ENCODE peak calls at places on chromosomes 13 and 19, in eight cellular contexts. R is tibial artery, X is AG09309, N is BE2C, E is endodermal cell, W is ovary, G is breast epithelium, L is transverse colon. F is an unnamed sample.
A peak's percentile ranks its signal among the peaks of the same experiment; 100 is the strongest.

GRCh38 chr13:113980489-113981064 is 6.7 kb upstream of the C13orf46 start:
- DNase-seq in R (peak; percentile 44), X (no peak), N (no peak), E (no peak), W (no peak), G (no peak), L (no peak), F (no peak)

GRCh38 chr13:79481685-79482052 is 714 bp downstream of the NDFIP2 start:
- DNase-seq in R (no peak), X (no peak), N (no peak), E (no peak), W (no peak), G (peak; percentile 19), L (peak; percentile 44), F (no peak)

GRCh38 chr13:41587490-41587889 is 130.1 kb downstream of the RGCC start:
- DNase-seq in R (no peak), X (no peak), N (peak; percentile 12), E (peak; percentile 76), W (no peak), G (no peak), L (no peak), F (no peak)

GRCh38 chr19:51439021-51439465 is 19.2 kb downstream of the SIGLEC8 start:
- DNase-seq in R (no peak), X (no peak), N (no peak), E (peak; percentile 54), W (no peak), G (no peak), L (no peak), F (no peak)

GRCh38 chr13:39699274-39699673 is 43.8 kb downstream of the COG6 start:
- DNase-seq in R (no peak), X (no peak), N (no peak), E (no peak), W (no peak), G (no peak), L (no peak), F (no peak)

GRCh38 chr13:110323172-110323851 is 16.2 kb downstream of the COL4A2 start:
- DNase-seq in R (peak; percentile 64), X (no peak), N (no peak), E (peak; percentile 71), W (no peak), G (no peak), L (no peak), F (no peak)

GRCh38 chr13:33140161-33140560 is 123.9 kb downstream of the KL start:
- DNase-seq in R (no peak), X (no peak), N (no peak), E (no peak), W (no peak), G (no peak), L (no peak), F (no peak)

GRCh38 chr19:16969127-16969526 is 57.5 kb downstream of the CPAMD8 start:
- DNase-seq in R (no peak), X (no peak), N (peak; percentile 32), E (no peak), W (no peak), G (peak; percentile 21), L (no peak), F (no peak)

GRCh38 chr13:73090116-73090811 is 31.5 kb downstream of the KLF5 start:
- DNase-seq in R (no peak), X (peak; percentile 46), N (peak; percentile 43), E (peak; percentile 84), W (no peak), G (peak; percentile 35), L (peak; percentile 72), F (peak; percentile 19)

GRCh38 chr19:38401148-38401547 is 1.7 kb upstream of the FAM98C start:
- DNase-seq in R (no peak), X (no peak), N (no peak), E (no peak), W (no peak), G (no peak), L (no peak), F (no peak)

GRCh38 chr19:44986389-44986788 is 14.9 kb upstream of the RELB start:
- DNase-seq in R (no peak), X (no peak), N (no peak), E (no peak), W (no peak), G (no peak), L (no peak), F (no peak)

GRCh38 chr19:23822735-23823134 is 64.0 kb upstream of the ZNF681 start:
- DNase-seq in R (no peak), X (no peak), N (no peak), E (no peak), W (no peak), G (peak; percentile 26), L (no peak), F (no peak)

GRCh38 chr19:45637890-45638667 is 1.1 kb downstream of the EML2 start:
- DNase-seq in R (no peak), X (no peak), N (no peak), E (peak; percentile 77), W (no peak), G (no peak), L (peak; percentile 63), F (no peak)

GRCh38 chr13:110907951-110908898 is 6.6 kb downstream of the ANKRD10 start:
- DNase-seq in R (no peak), X (no peak), N (no peak), E (peak; percentile 82), W (no peak), G (peak; percentile 91), L (peak; percentile 78), F (no peak)

GRCh38 chr19:12784394-12784870 is 6.9 kb upstream of the JUNB start:
- DNase-seq in R (no peak), X (no peak), N (no peak), E (no peak), W (no peak), G (no peak), L (no peak), F (no peak)
- H3K4me3 ChIP-seq in R (no peak overlapping the region), X (no peak overlapping the region), N (no peak overlapping the region), E (no peak overlapping the region), W (no peak overlapping the region), G (no peak overlapping the region), L (no peak overlapping the region), F (no peak overlapping the region)

DNA sequence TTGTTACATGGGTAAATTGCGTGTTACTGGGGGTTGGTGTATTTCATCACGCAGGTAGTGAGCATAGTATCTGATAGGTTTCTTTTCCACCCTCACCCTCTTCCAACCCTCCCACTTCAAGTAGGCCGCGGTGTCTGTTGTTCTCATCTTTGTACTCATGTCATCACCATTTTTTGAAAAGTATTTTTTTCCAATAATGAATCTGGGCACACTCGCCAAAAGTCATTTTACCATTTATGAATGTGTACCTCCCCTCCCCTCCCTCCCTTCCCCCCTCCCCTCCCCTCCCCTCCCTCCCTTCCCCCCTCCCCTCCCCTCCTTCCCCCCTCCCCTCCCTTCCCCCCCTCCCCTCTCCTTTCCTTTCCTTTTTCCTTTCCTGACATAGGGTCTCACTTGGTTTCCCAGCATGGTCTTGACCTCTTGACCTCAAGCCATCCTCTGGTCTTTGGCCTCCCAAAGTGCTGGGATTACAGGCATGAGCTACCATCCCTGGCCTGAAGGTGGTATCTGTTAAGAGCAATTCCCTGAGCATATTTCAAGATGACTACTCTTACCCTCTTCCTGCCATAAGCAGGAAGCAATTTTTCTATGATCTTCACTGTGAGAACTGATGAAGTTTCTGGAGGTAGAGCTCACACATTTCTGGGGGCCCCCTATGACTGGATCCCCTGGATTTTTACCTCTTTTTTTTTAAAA is 15.7 kb downstream of the ZNF627 start:
- DNase-seq in R (no peak), X (no peak), N (no peak), E (no peak), W (no peak), G (no peak), L (no peak), F (no peak)
- TF ChIP-seq CTCF in R (no peak), X (no peak), N (no peak), E (peak; percentile 25), W (no peak), G (no peak), L (no peak), F (no peak)

GRCh38 chr19:8332976-8333770 is 9.9 kb downstream of the KANK3 start:
- DNase-seq in R (no peak), X (no peak), N (no peak), E (peak; percentile 68), W (no peak), G (no peak), L (no peak), F (no peak)
- H3K4me3 ChIP-seq in R (no peak overlapping the region), X (no peak overlapping the region), N (no peak overlapping the region), E (peak overlapping the region; percentile 60), W (no peak overlapping the region), G (no peak overlapping the region), L (no peak overlapping the region), F (no peak overlapping the region)

DNA sequence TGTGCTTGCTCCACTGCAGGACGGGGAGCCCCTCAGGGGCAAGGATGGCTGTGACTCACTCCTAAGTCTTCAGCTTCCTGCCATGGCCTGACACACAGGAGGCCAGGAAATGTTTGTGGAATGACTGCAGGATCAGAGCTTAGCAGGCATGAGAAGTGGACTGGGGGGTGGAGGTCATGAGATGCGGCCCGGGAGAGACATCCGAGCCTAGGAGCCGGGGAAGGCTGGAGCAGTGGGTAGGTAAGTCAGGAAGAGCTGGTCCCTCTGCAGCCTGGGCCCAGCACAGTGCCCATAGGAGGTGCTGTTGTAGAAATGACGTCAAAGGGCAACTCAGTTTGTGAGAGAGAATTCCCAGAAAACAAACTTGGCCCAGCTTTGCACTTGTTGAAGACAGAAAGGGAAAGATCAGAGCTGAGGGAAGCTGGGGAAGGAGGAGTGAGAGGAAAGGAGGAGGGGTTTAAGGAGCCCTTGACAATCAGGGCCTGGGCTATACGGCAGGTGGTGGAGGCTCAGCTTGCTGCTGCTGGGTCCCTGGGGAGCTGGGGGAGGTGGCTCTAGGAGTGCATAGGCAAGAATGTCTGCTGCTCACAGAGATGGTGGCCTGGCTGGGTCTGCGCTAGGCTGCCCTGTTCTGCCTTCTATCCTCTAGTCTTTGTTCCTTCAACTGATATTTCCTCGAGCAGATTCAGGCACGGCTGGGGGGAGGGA is 18.5 kb downstream of the POU2F2 start:
- DNase-seq in R (no peak), X (peak; percentile 91), N (peak; percentile 89), E (peak; percentile 84), W (no peak), G (no peak), L (no peak), F (peak; percentile 91)
- TF ChIP-seq CTCF in R (no peak), X (peak; percentile 36), N (peak; percentile 57), E (peak; percentile 62), W (no peak), G (no peak), L (no peak), F (peak; percentile 32)

GRCh38 chr13:36920612-36921185 is 661 bp upstream of the SMAD9 start:
- DNase-seq in R (no peak), X (no peak), N (no peak), E (no peak), W (no peak), G (no peak), L (no peak), F (no peak)
- H3K4me3 ChIP-seq in R (peak overlapping the region; percentile 92), X (peak overlapping the region; percentile 68), N (peak overlapping the region; percentile 55), E (no peak overlapping the region), W (peak overlapping the region; percentile 63), G (peak overlapping the region; percentile 68), L (peak overlapping the region; percentile 39), F (peak overlapping the region; percentile 74)

GRCh38 chr13:66492479-66492878 is 737.7 kb downstream of the PCDH9 start:
- DNase-seq in R (no peak), X (no peak), N (peak; percentile 25), E (peak; percentile 66), W (no peak), G (no peak), L (no peak), F (no peak)
- TF ChIP-seq CTCF in R (no peak), X (no peak), N (peak; percentile 55), E (peak; percentile 80), W (no peak), G (no peak), L (no peak), F (no peak)

F was measured in AG04449.